ENCODE peak calls at places on chromosomes 2 and 18, in five cellular contexts. U is transverse colon, P is stomach, A is esophagus squamous epithelium, M is H54. Y is an unnamed sample.

GRCh38 chr2:88097891-88098557 is 29.8 kb downstream of the FABP1 start:
- DNase-seq in M (no peak), U (no peak), A (no peak), P (no peak), Y (no peak)

GRCh38 chr2:132374551-132374950 is 42.1 kb upstream of the GPR39 start:
- DNase-seq in A (no peak), U (no peak), P (no peak), M (no peak), Y (no peak)

GRCh38 chr2:240478346-240479110 is 43.1 kb downstream of the GPC1 start:
- DNase-seq in U (no peak), A (no peak), P (peak; percentile 18), M (no peak), Y (no peak)

GRCh38 chr2:122032264-122032645 is 276.8 kb downstream of the TSN start:
- DNase-seq in P (no peak), A (no peak), M (no peak), U (no peak), Y (no peak)

GRCh38 chr2:185811580-185811979 is 73.0 kb downstream of the FSIP2 start:
- DNase-seq in A (no peak), M (no peak), U (no peak), P (no peak), Y (no peak)

GRCh38 chr2:219688560-219689445 is 61.4 kb downstream of the SLC4A3 start:
- DNase-seq in U (no peak), A (no peak), M (peak; percentile 61), P (no peak), Y (no peak)

GRCh38 chr2:211408485-211408884 is 852.1 kb downstream of the CPS1 start:
- DNase-seq in A (no peak), P (no peak), U (no peak), M (no peak), Y (no peak)

GRCh38 chr2:64296695-64297346 is 152.6 kb upstream of the PELI1 start:
- DNase-seq in P (no peak), A (no peak), M (no peak), U (no peak), Y (no peak)

GRCh38 chr2:138107288-138107687 is 143.0 kb downstream of the HNMT start:
- DNase-seq in P (no peak), A (no peak), M (no peak), U (no peak), Y (no peak)

GRCh38 chr2:235978022-235978421 is 190.2 kb downstream of the GBX2 start:
- DNase-seq in A (no peak), P (no peak), M (no peak), U (no peak), Y (no peak)

GRCh38 chr18:63043516-63043915 is 276.1 kb downstream of the BCL2 start:
- DNase-seq in M (no peak), A (no peak), U (no peak), P (no peak), Y (no peak)

GRCh38 chr2:219454217-219454616 is 19.6 kb downstream of the SPEG start:
- DNase-seq in U (no peak), P (no peak), A (no peak), M (no peak), Y (no peak)

GRCh38 chr2:231418820-231419640 is 23.5 kb downstream of the B3GNT7 start:
- DNase-seq in P (no peak), M (no peak), A (no peak), U (no peak), Y (no peak)

GRCh38 chr2:226154610-226155009 is 645.0 kb downstream of the IRS1 start:
- DNase-seq in U (no peak), A (no peak), P (no peak), M (no peak), Y (no peak)

GRCh38 chr18:44107187-44107586 is 573.5 kb upstream of the SETBP1 start:
- DNase-seq in U (no peak), A (no peak), P (no peak), M (no peak), Y (no peak)

GRCh38 chr18:79906706-79907105 is 44.7 kb downstream of the SLC66A2 start:
- DNase-seq in A (no peak), U (no peak), M (no peak), P (no peak), Y (no peak)

GRCh38 chr2:112959109-112959591 is 18.7 kb upstream of the IL36G start:
- DNase-seq in M (no peak), A (no peak), U (no peak), P (no peak), Y (peak; percentile 24)

GRCh38 chr18:49055787-49056186 is 105.0 kb upstream of the SMAD7 start:
- DNase-seq in M (peak; percentile 57), U (peak; percentile 69), A (no peak), P (peak; percentile 47), Y (no peak)

GRCh38 chr2:143513081-143513480 is 383.9 kb downstream of the ARHGAP15 start:
- DNase-seq in U (no peak), M (peak; percentile 5), P (no peak), A (no peak), Y (peak; percentile 56)

GRCh38 chr2:47457268-47457667 is 54.3 kb downstream of the MSH2 start:
- DNase-seq in A (no peak), U (no peak), P (no peak), M (no peak), Y (no peak)

GRCh38 chr2:232772540-232772939 is 3.8 kb downstream of the KCNJ13 start:
- DNase-seq in P (no peak), M (no peak), A (no peak), U (no peak), Y (no peak)

GRCh38 chr2:176001281-176001902 is 675 bp downstream of the LNPK start:
- DNase-seq in A (no peak), U (peak; percentile 51), M (no peak), P (peak; percentile 29), Y (peak; percentile 85)

GRCh38 chr2:174331731-174332606 is 2.8 kb upstream of the SP9 start:
- DNase-seq in U (no peak), M (no peak), A (no peak), P (no peak), Y (no peak)

GRCh38 chr18:47549141-47549540 is 297.7 kb upstream of the SKOR2 start:
- DNase-seq in P (no peak), A (no peak), U (no peak), M (no peak), Y (no peak)

GRCh38 chr2:181586569-181587076 is 70.3 kb downstream of the CERKL start:
- DNase-seq in P (no peak), M (no peak), A (no peak), U (no peak), Y (no peak)

GRCh38 chr2:46983065-46983801 is 67.6 kb upstream of the MCFD2 start:
- DNase-seq in A (peak; percentile 12), P (peak; percentile 33), U (peak; percentile 66), M (peak; percentile 59), Y (peak; percentile 24)

GRCh38 chr2:109452318-109453305 is 161.2 kb downstream of the SEPTIN10 start:
- DNase-seq in P (no peak), M (no peak), U (no peak), A (no peak), Y (no peak)

GRCh38 chr2:163800889-163801498 is 65.2 kb upstream of the FIGN start:
- DNase-seq in A (no peak), P (no peak), U (no peak), M (peak; percentile 6), Y (no peak)

GRCh38 chr2:53033416-53033815 is 734.2 kb upstream of the CHAC2 start:
- DNase-seq in A (no peak), U (no peak), P (no peak), M (peak; percentile 9), Y (no peak)

GRCh38 chr2:17056236-17056635 is 390.6 kb upstream of the CYRIA start:
- DNase-seq in P (no peak), A (no peak), U (no peak), M (no peak), Y (no peak)

GRCh38 chr2:119338826-119339561 is 27.6 kb downstream of the C2orf76 start:
- DNase-seq in A (no peak), P (no peak), U (peak; percentile 36), M (no peak), Y (peak; percentile 80)
- TF ChIP-seq POLR2A in A (no peak), P (no peak), U (no peak), M (no peak), Y (no peak)

GRCh38 chr2:127700527-127701192 is 637 bp upstream of the SFT2D3 start:
- DNase-seq in A (peak; percentile 19), U (peak; percentile 90), P (peak; percentile 64), M (no peak), Y (peak; percentile 71)

GRCh38 chr2:127701651-127702394 is 526 bp downstream of the SFT2D3 start:
- DNase-seq in P (peak; percentile 77), U (peak; percentile 85), M (peak; percentile 65), A (peak; percentile 24), Y (peak; percentile 90)

GRCh38 chr2:127701193-127701650 is at the start of gene SFT2D3:
- DNase-seq in U (peak; percentile 95), M (peak; percentile 98), P (peak; percentile 93), A (peak; percentile 67), Y (peak; percentile 96)

GRCh38 chr2:127703282-127703681 is 2.0 kb downstream of the SFT2D3 start:
- DNase-seq in A (no peak), P (no peak), M (no peak), U (no peak), Y (no peak)

DNA sequence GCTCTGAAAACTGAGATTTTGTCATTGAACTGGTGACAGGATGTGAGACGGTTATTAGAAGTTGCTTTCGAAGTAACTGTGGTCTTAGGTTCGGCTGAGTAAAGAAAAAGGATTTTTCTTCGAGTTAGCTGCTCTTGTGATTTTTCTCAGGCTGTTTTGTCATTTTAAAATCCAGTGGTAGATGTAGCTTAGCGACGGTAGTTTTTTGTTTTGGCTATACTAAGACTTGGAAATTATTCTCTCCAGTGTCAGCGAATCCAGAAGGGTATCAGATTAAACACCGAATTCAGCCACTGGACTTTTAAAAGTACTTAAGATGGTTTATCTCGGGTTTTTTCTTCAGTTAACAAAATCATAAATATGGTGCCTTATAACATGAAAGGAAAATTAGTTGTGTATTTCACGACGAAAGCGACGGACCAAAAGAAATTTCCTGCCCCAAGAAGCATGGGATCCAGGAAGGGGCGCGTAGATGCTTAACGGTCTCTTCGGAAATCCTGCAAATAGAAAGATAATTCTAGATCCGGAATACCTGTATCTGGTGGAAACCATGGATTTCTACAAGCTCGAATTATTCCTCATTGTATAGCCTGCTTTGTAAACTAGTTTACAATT is 1.2 kb downstream of the SFT2D3 start:
- DNase-seq in M (no peak), A (no peak), U (no peak), P (no peak), Y (no peak)
- TF ChIP-seq POLR2A in M (no peak), A (no peak), U (no peak), P (no peak), Y (no peak)

GRCh38 chr2:201116115-201116958 is at the start of gene CFLAR:
- DNase-seq in U (peak; percentile 85), M (peak; percentile 61), A (no peak), P (peak; percentile 74), Y (peak; percentile 85)
- TF ChIP-seq POLR2A in U (peak; percentile 95), M (peak; percentile 45), A (peak; percentile 73), P (peak; percentile 59), Y (peak; percentile 85)

GRCh38 chr2:144519597-144519933 is 354 bp downstream of the ZEB2 start:
- DNase-seq in U (no peak), P (no peak), A (no peak), M (no peak), Y (no peak)
- TF ChIP-seq POLR2A in U (no peak), P (no peak), A (no peak), M (no peak), Y (no peak)

GRCh38 chr2:217943379-217944321 is 59.1 kb downstream of the TNS1 start:
- DNase-seq in U (peak; percentile 75), P (peak; percentile 81), M (peak; percentile 63), A (no peak), Y (peak; percentile 18)
- TF ChIP-seq POLR2A in U (peak; percentile 81), P (no peak), M (peak; percentile 34), A (peak; percentile 76), Y (no peak)